ENCODE peak calls at places on chromosomes 7 and 10, in nine cellular contexts. One of them, this sample, is unnamed.

GRCh38 chr10:77784856-77785255 is 141.7 kb downstream of the DLG5 start:
- DNase-seq in aorta: no peak
- DNase-seq in myocyte: peak
- DNase-seq in stimulated activated CD8-positive, alpha-beta memory T cell treated with anti-CD3 and anti-CD28 coated beads, Interleukin-7, amount 100 ng/mL, for 4 hours: no peak
- DNase-seq in activated CD8-positive, alpha-beta memory T cell treated with anti-CD3 and anti-CD28 coated beads, Interleukin-2, amount 50 U/mL, for 48 hours: no peak
- DNase-seq in GM23338: no peak
- DNase-seq in lung: no peak
- DNase-seq in endothelial cell: no peak
- DNase-seq in lower leg skin: no peak
- DNase-seq in this sample: no peak

GRCh38 chr10:53140516-53140915 is 367.9 kb upstream of the MBL2 start:
- DNase-seq in aorta: no peak
- DNase-seq in myocyte: no peak
- DNase-seq in stimulated activated CD8-positive, alpha-beta memory T cell treated with anti-CD3 and anti-CD28 coated beads, Interleukin-7, amount 100 ng/mL, for 4 hours: no peak
- DNase-seq in activated CD8-positive, alpha-beta memory T cell treated with anti-CD3 and anti-CD28 coated beads, Interleukin-2, amount 50 U/mL, for 48 hours: no peak
- DNase-seq in GM23338: no peak
- DNase-seq in lung: no peak
- DNase-seq in endothelial cell: no peak
- DNase-seq in lower leg skin: no peak
- DNase-seq in this sample: no peak

GRCh38 chr7:92653136-92653535 is 62.9 kb upstream of the FAM133B start:
- DNase-seq in aorta: no peak
- DNase-seq in myocyte: no peak
- DNase-seq in stimulated activated CD8-positive, alpha-beta memory T cell treated with anti-CD3 and anti-CD28 coated beads, Interleukin-7, amount 100 ng/mL, for 4 hours: no peak
- DNase-seq in activated CD8-positive, alpha-beta memory T cell treated with anti-CD3 and anti-CD28 coated beads, Interleukin-2, amount 50 U/mL, for 48 hours: no peak
- DNase-seq in GM23338: no peak
- DNase-seq in lung: no peak
- DNase-seq in endothelial cell: no peak
- DNase-seq in lower leg skin: no peak
- DNase-seq in this sample: no peak

GRCh38 chr10:29243750-29244149 is 45.1 kb upstream of the LYZL1 start:
- DNase-seq in aorta: no peak
- DNase-seq in myocyte: peak
- DNase-seq in stimulated activated CD8-positive, alpha-beta memory T cell treated with anti-CD3 and anti-CD28 coated beads, Interleukin-7, amount 100 ng/mL, for 4 hours: no peak
- DNase-seq in activated CD8-positive, alpha-beta memory T cell treated with anti-CD3 and anti-CD28 coated beads, Interleukin-2, amount 50 U/mL, for 48 hours: no peak
- DNase-seq in GM23338: peak
- DNase-seq in lung: no peak
- DNase-seq in endothelial cell: no peak
- DNase-seq in lower leg skin: no peak
- DNase-seq in this sample: no peak

GRCh38 chr7:101678713-101679112 is 49.6 kb upstream of the MYL10 start:
- DNase-seq in aorta: peak
- DNase-seq in myocyte: peak
- DNase-seq in stimulated activated CD8-positive, alpha-beta memory T cell treated with anti-CD3 and anti-CD28 coated beads, Interleukin-7, amount 100 ng/mL, for 4 hours: no peak
- DNase-seq in activated CD8-positive, alpha-beta memory T cell treated with anti-CD3 and anti-CD28 coated beads, Interleukin-2, amount 50 U/mL, for 48 hours: no peak
- DNase-seq in GM23338: no peak
- DNase-seq in lung: no peak
- DNase-seq in endothelial cell: no peak
- DNase-seq in lower leg skin: no peak
- DNase-seq in this sample: no peak

GRCh38 chr7:55375237-55375636 is 10.1 kb downstream of the LANCL2 start:
- DNase-seq in aorta: no peak
- DNase-seq in myocyte: no peak
- DNase-seq in stimulated activated CD8-positive, alpha-beta memory T cell treated with anti-CD3 and anti-CD28 coated beads, Interleukin-7, amount 100 ng/mL, for 4 hours: no peak
- DNase-seq in activated CD8-positive, alpha-beta memory T cell treated with anti-CD3 and anti-CD28 coated beads, Interleukin-2, amount 50 U/mL, for 48 hours: no peak
- DNase-seq in GM23338: peak
- DNase-seq in lung: no peak
- DNase-seq in endothelial cell: no peak
- DNase-seq in lower leg skin: no peak
- DNase-seq in this sample: no peak

GRCh38 chr7:2248984-2249694 is 7.1 kb downstream of the NUDT1 start:
- DNase-seq in aorta: peak
- DNase-seq in myocyte: peak
- DNase-seq in stimulated activated CD8-positive, alpha-beta memory T cell treated with anti-CD3 and anti-CD28 coated beads, Interleukin-7, amount 100 ng/mL, for 4 hours: no peak
- DNase-seq in activated CD8-positive, alpha-beta memory T cell treated with anti-CD3 and anti-CD28 coated beads, Interleukin-2, amount 50 U/mL, for 48 hours: no peak
- DNase-seq in GM23338: peak
- DNase-seq in lung: peak
- DNase-seq in endothelial cell: no peak
- DNase-seq in lower leg skin: peak
- DNase-seq in this sample: no peak

GRCh38 chr7:137717811-137718271 is 128.9 kb downstream of the DGKI start:
- DNase-seq in aorta: peak
- DNase-seq in myocyte: peak
- DNase-seq in stimulated activated CD8-positive, alpha-beta memory T cell treated with anti-CD3 and anti-CD28 coated beads, Interleukin-7, amount 100 ng/mL, for 4 hours: no peak
- DNase-seq in activated CD8-positive, alpha-beta memory T cell treated with anti-CD3 and anti-CD28 coated beads, Interleukin-2, amount 50 U/mL, for 48 hours: no peak
- DNase-seq in GM23338: peak
- DNase-seq in lung: no peak
- DNase-seq in endothelial cell: no peak
- DNase-seq in lower leg skin: no peak
- DNase-seq in this sample: no peak

GRCh38 chr10:119933179-119933578 is 40.6 kb downstream of the SEC23IP start:
- DNase-seq in aorta: no peak
- DNase-seq in myocyte: peak
- DNase-seq in stimulated activated CD8-positive, alpha-beta memory T cell treated with anti-CD3 and anti-CD28 coated beads, Interleukin-7, amount 100 ng/mL, for 4 hours: no peak
- DNase-seq in activated CD8-positive, alpha-beta memory T cell treated with anti-CD3 and anti-CD28 coated beads, Interleukin-2, amount 50 U/mL, for 48 hours: no peak
- DNase-seq in GM23338: peak
- DNase-seq in lung: no peak
- DNase-seq in endothelial cell: peak
- DNase-seq in lower leg skin: no peak
- DNase-seq in this sample: no peak

GRCh38 chr10:113646337-113647201 is 17.3 kb downstream of the NRAP start:
- DNase-seq in aorta: no peak
- DNase-seq in myocyte: no peak
- DNase-seq in stimulated activated CD8-positive, alpha-beta memory T cell treated with anti-CD3 and anti-CD28 coated beads, Interleukin-7, amount 100 ng/mL, for 4 hours: no peak
- DNase-seq in activated CD8-positive, alpha-beta memory T cell treated with anti-CD3 and anti-CD28 coated beads, Interleukin-2, amount 50 U/mL, for 48 hours: no peak
- DNase-seq in GM23338: no peak
- DNase-seq in lung: no peak
- DNase-seq in endothelial cell: no peak
- DNase-seq in lower leg skin: peak
- DNase-seq in this sample: no peak

GRCh38 chr7:77954773-77955562 is 156.4 kb downstream of the PHTF2 start:
- DNase-seq in aorta: no peak
- DNase-seq in myocyte: no peak
- DNase-seq in stimulated activated CD8-positive, alpha-beta memory T cell treated with anti-CD3 and anti-CD28 coated beads, Interleukin-7, amount 100 ng/mL, for 4 hours: no peak
- DNase-seq in activated CD8-positive, alpha-beta memory T cell treated with anti-CD3 and anti-CD28 coated beads, Interleukin-2, amount 50 U/mL, for 48 hours: no peak
- DNase-seq in GM23338: no peak
- DNase-seq in lung: no peak
- DNase-seq in endothelial cell: no peak
- DNase-seq in lower leg skin: no peak
- DNase-seq in this sample: no peak

GRCh38 chr7:47787249-47788069 is 160.8 kb downstream of the PKD1L1 start:
- DNase-seq in aorta: no peak
- DNase-seq in myocyte: no peak
- DNase-seq in stimulated activated CD8-positive, alpha-beta memory T cell treated with anti-CD3 and anti-CD28 coated beads, Interleukin-7, amount 100 ng/mL, for 4 hours: no peak
- DNase-seq in activated CD8-positive, alpha-beta memory T cell treated with anti-CD3 and anti-CD28 coated beads, Interleukin-2, amount 50 U/mL, for 48 hours: no peak
- DNase-seq in GM23338: no peak
- DNase-seq in lung: no peak
- DNase-seq in endothelial cell: no peak
- DNase-seq in lower leg skin: no peak
- DNase-seq in this sample: no peak

GRCh38 chr7:142854505-142855400 is at the start of gene EPHB6:
- DNase-seq in aorta: peak
- DNase-seq in myocyte: peak
- DNase-seq in stimulated activated CD8-positive, alpha-beta memory T cell treated with anti-CD3 and anti-CD28 coated beads, Interleukin-7, amount 100 ng/mL, for 4 hours: no peak
- DNase-seq in activated CD8-positive, alpha-beta memory T cell treated with anti-CD3 and anti-CD28 coated beads, Interleukin-2, amount 50 U/mL, for 48 hours: peak
- DNase-seq in GM23338: peak
- DNase-seq in lung: peak
- DNase-seq in endothelial cell: peak
- DNase-seq in lower leg skin: peak
- DNase-seq in this sample: peak

GRCh38 chr7:70334883-70335282 is 736.6 kb downstream of the AUTS2 start:
- DNase-seq in aorta: no peak
- DNase-seq in myocyte: peak
- DNase-seq in stimulated activated CD8-positive, alpha-beta memory T cell treated with anti-CD3 and anti-CD28 coated beads, Interleukin-7, amount 100 ng/mL, for 4 hours: no peak
- DNase-seq in activated CD8-positive, alpha-beta memory T cell treated with anti-CD3 and anti-CD28 coated beads, Interleukin-2, amount 50 U/mL, for 48 hours: no peak
- DNase-seq in GM23338: no peak
- DNase-seq in lung: no peak
- DNase-seq in endothelial cell: no peak
- DNase-seq in lower leg skin: no peak
- DNase-seq in this sample: no peak

GRCh38 chr10:71579668-71580067 is 139.9 kb downstream of the C10orf105 start:
- DNase-seq in aorta: no peak
- DNase-seq in myocyte: no peak
- DNase-seq in stimulated activated CD8-positive, alpha-beta memory T cell treated with anti-CD3 and anti-CD28 coated beads, Interleukin-7, amount 100 ng/mL, for 4 hours: no peak
- DNase-seq in activated CD8-positive, alpha-beta memory T cell treated with anti-CD3 and anti-CD28 coated beads, Interleukin-2, amount 50 U/mL, for 48 hours: no peak
- DNase-seq in GM23338: no peak
- DNase-seq in lung: no peak
- DNase-seq in endothelial cell: no peak
- DNase-seq in lower leg skin: no peak
- DNase-seq in this sample: no peak

GRCh38 chr7:116782177-116782711 is 80.1 kb upstream of the CAPZA2 start:
- DNase-seq in aorta: no peak
- DNase-seq in myocyte: peak
- DNase-seq in stimulated activated CD8-positive, alpha-beta memory T cell treated with anti-CD3 and anti-CD28 coated beads, Interleukin-7, amount 100 ng/mL, for 4 hours: no peak
- DNase-seq in activated CD8-positive, alpha-beta memory T cell treated with anti-CD3 and anti-CD28 coated beads, Interleukin-2, amount 50 U/mL, for 48 hours: no peak
- DNase-seq in GM23338: peak
- DNase-seq in lung: no peak
- DNase-seq in endothelial cell: no peak
- DNase-seq in lower leg skin: no peak
- DNase-seq in this sample: no peak

GRCh38 chr10:47261121-47261520 is 38.9 kb upstream of the GDF10 start:
- DNase-seq in aorta: no peak
- DNase-seq in myocyte: no peak
- DNase-seq in stimulated activated CD8-positive, alpha-beta memory T cell treated with anti-CD3 and anti-CD28 coated beads, Interleukin-7, amount 100 ng/mL, for 4 hours: no peak
- DNase-seq in activated CD8-positive, alpha-beta memory T cell treated with anti-CD3 and anti-CD28 coated beads, Interleukin-2, amount 50 U/mL, for 48 hours: no peak
- DNase-seq in GM23338: no peak
- DNase-seq in lung: no peak
- DNase-seq in endothelial cell: no peak
- DNase-seq in lower leg skin: no peak
- DNase-seq in this sample: no peak

GRCh38 chr10:22593644-22594043 is 120.7 kb downstream of the PIP4K2A start:
- DNase-seq in aorta: no peak
- DNase-seq in myocyte: no peak
- DNase-seq in stimulated activated CD8-positive, alpha-beta memory T cell treated with anti-CD3 and anti-CD28 coated beads, Interleukin-7, amount 100 ng/mL, for 4 hours: no peak
- DNase-seq in activated CD8-positive, alpha-beta memory T cell treated with anti-CD3 and anti-CD28 coated beads, Interleukin-2, amount 50 U/mL, for 48 hours: no peak
- DNase-seq in GM23338: no peak
- DNase-seq in lung: no peak
- DNase-seq in endothelial cell: no peak
- DNase-seq in lower leg skin: no peak
- DNase-seq in this sample: no peak

GRCh38 chr7:128891110-128891941 is 19.2 kb downstream of the KCP start:
- DNase-seq in aorta: no peak
- DNase-seq in myocyte: no peak
- DNase-seq in stimulated activated CD8-positive, alpha-beta memory T cell treated with anti-CD3 and anti-CD28 coated beads, Interleukin-7, amount 100 ng/mL, for 4 hours: no peak
- DNase-seq in activated CD8-positive, alpha-beta memory T cell treated with anti-CD3 and anti-CD28 coated beads, Interleukin-2, amount 50 U/mL, for 48 hours: no peak
- DNase-seq in GM23338: peak
- DNase-seq in lung: no peak
- DNase-seq in endothelial cell: no peak
- DNase-seq in lower leg skin: no peak
- DNase-seq in this sample: peak

GRCh38 chr7:81693894-81694293 is 76.0 kb downstream of the HGF start:
- DNase-seq in aorta: no peak
- DNase-seq in myocyte: no peak
- DNase-seq in stimulated activated CD8-positive, alpha-beta memory T cell treated with anti-CD3 and anti-CD28 coated beads, Interleukin-7, amount 100 ng/mL, for 4 hours: no peak
- DNase-seq in activated CD8-positive, alpha-beta memory T cell treated with anti-CD3 and anti-CD28 coated beads, Interleukin-2, amount 50 U/mL, for 48 hours: no peak
- DNase-seq in GM23338: no peak
- DNase-seq in lung: no peak
- DNase-seq in endothelial cell: no peak
- DNase-seq in lower leg skin: no peak
- DNase-seq in this sample: no peak

GRCh38 chr7:155190608-155191536 is 106.8 kb upstream of the INSIG1 start:
- DNase-seq in aorta: no peak
- DNase-seq in myocyte: peak
- DNase-seq in stimulated activated CD8-positive, alpha-beta memory T cell treated with anti-CD3 and anti-CD28 coated beads, Interleukin-7, amount 100 ng/mL, for 4 hours: peak
- DNase-seq in activated CD8-positive, alpha-beta memory T cell treated with anti-CD3 and anti-CD28 coated beads, Interleukin-2, amount 50 U/mL, for 48 hours: peak
- DNase-seq in GM23338: peak
- DNase-seq in lung: peak
- DNase-seq in endothelial cell: peak
- DNase-seq in lower leg skin: no peak
- DNase-seq in this sample: no peak

GRCh38 chr7:40211291-40212003 is 76.6 kb downstream of the SUGCT start:
- DNase-seq in aorta: no peak
- DNase-seq in myocyte: peak
- DNase-seq in stimulated activated CD8-positive, alpha-beta memory T cell treated with anti-CD3 and anti-CD28 coated beads, Interleukin-7, amount 100 ng/mL, for 4 hours: no peak
- DNase-seq in activated CD8-positive, alpha-beta memory T cell treated with anti-CD3 and anti-CD28 coated beads, Interleukin-2, amount 50 U/mL, for 48 hours: no peak
- DNase-seq in GM23338: no peak
- DNase-seq in lung: no peak
- DNase-seq in endothelial cell: no peak
- DNase-seq in lower leg skin: no peak
- DNase-seq in this sample: no peak

GRCh38 chr7:101891936-101892640 is 74.7 kb downstream of the CUX1 start:
- DNase-seq in aorta: no peak
- DNase-seq in myocyte: no peak
- DNase-seq in stimulated activated CD8-positive, alpha-beta memory T cell treated with anti-CD3 and anti-CD28 coated beads, Interleukin-7, amount 100 ng/mL, for 4 hours: no peak
- DNase-seq in activated CD8-positive, alpha-beta memory T cell treated with anti-CD3 and anti-CD28 coated beads, Interleukin-2, amount 50 U/mL, for 48 hours: no peak
- DNase-seq in GM23338: no peak
- DNase-seq in lung: no peak
- DNase-seq in endothelial cell: no peak
- DNase-seq in lower leg skin: no peak
- DNase-seq in this sample: no peak